ENCODE peak calls at places on chromosomes 7 and 10, in six cellular contexts. P, A, C, E, N and W are unnamed samples.

GRCh38 chr7:149780636-149781419 is 7.4 kb upstream of the ZNF467 start:
- DNase-seq in P (no peak), A (no peak), C (no peak), E (no peak), N (no peak), W (no peak)

GRCh38 chr10:121027390-121027789 is 176.2 kb downstream of the WDR11 start:
- DNase-seq in P (no peak), A (no peak), C (no peak), E (no peak), N (no peak), W (no peak)

GRCh38 chr10:116316533-116316932 is 7.7 kb upstream of the CCDC172 start:
- DNase-seq in P (no peak), A (no peak), C (no peak), E (no peak), N (peak), W (no peak)

GRCh38 chr10:43871004-43871439 is 222.3 kb upstream of the ZNF32 start:
- DNase-seq in P (no peak), A (no peak), C (no peak), E (peak), N (no peak), W (no peak)

GRCh38 chr10:27742926-27743735 is 2.5 kb downstream of the MKX start:
- DNase-seq in P (peak), A (no peak), C (peak), E (peak), N (peak), W (peak)

GRCh38 chr10:48655426-48656240 is 29.0 kb upstream of the WDFY4 start:
- DNase-seq in P (peak), A (no peak), C (no peak), E (no peak), N (peak), W (no peak)

GRCh38 chr10:114300036-114300645 is 61.1 kb downstream of the VWA2 start:
- DNase-seq in P (no peak), A (no peak), C (no peak), E (no peak), N (no peak), W (no peak)

GRCh38 chr7:16320261-16320660 is 101.1 kb downstream of the CRPPA start:
- DNase-seq in P (no peak), A (no peak), C (no peak), E (no peak), N (no peak), W (no peak)

GRCh38 chr7:28448708-28449107 is 36.4 kb downstream of the CREB5 start:
- DNase-seq in P (no peak), A (no peak), C (no peak), E (no peak), N (no peak), W (no peak)

GRCh38 chr10:110392860-110393732 is 88.4 kb upstream of the SMNDC1 start:
- DNase-seq in P (peak), A (no peak), C (no peak), E (no peak), N (no peak), W (no peak)

GRCh38 chr7:20407585-20408466 is 77.1 kb downstream of the ITGB8 start:
- DNase-seq in P (peak), A (no peak), C (no peak), E (no peak), N (peak), W (no peak)

GRCh38 chr10:99827906-99828305 is 45.5 kb downstream of the ABCC2 start:
- DNase-seq in P (peak), A (no peak), C (no peak), E (no peak), N (no peak), W (no peak)